ENCODE peak calls at places on chromosome 3, in seven cellular contexts. N, Q, A, I, G, V and U are unnamed samples.

GRCh38 chr3:83890039-83890762 is 1068.6 kb upstream of the CADM2 start:
- DNase-seq in N (no peak), Q (no peak), A (no peak), I (no peak), G (no peak), V (no peak), U (peak; percentile 21)

GRCh38 chr3:185824051-185824466 is 783 bp downstream of the IGF2BP2 start:
- DNase-seq in N (peak; percentile 14), Q (no peak), A (no peak), I (peak; percentile 21), G (peak; percentile 20), V (peak; percentile 40), U (peak; percentile 41)

GRCh38 chr3:192571197-192571791 is 156.0 kb downstream of the FGF12 start:
- DNase-seq in N (peak; percentile 60), Q (peak; percentile 60), A (peak; percentile 34), I (peak; percentile 70), G (no peak), V (no peak), U (peak; percentile 74)

GRCh38 chr3:108006077-108006675 is 84.7 kb downstream of the CD47 start:
- DNase-seq in N (peak; percentile 44), Q (no peak), A (peak; percentile 95), I (peak; percentile 35), G (no peak), V (no peak), U (peak; percentile 86)

GRCh38 chr3:61979645-61980430 is 393.5 kb downstream of the FEZF2 start:
- DNase-seq in N (no peak), Q (no peak), A (no peak), I (no peak), G (no peak), V (no peak), U (no peak)

GRCh38 chr3:189862385-189863023 is 231.3 kb downstream of the TP63 start:
- DNase-seq in N (no peak), Q (no peak), A (peak; percentile 12), I (no peak), G (no peak), V (no peak), U (peak; percentile 95)

GRCh38 chr3:123559040-123559861 is 25.6 kb downstream of the HACD2 start:
- DNase-seq in N (no peak), Q (no peak), A (peak; percentile 62), I (no peak), G (peak; percentile 62), V (no peak), U (peak; percentile 57)

GRCh38 chr3:128845695-128846491 is 33.5 kb upstream of the ACAD9 start:
- DNase-seq in N (peak; percentile 87), Q (peak; percentile 88), A (peak; percentile 74), I (peak; percentile 86), G (peak; percentile 92), V (peak; percentile 62), U (peak; percentile 30)

GRCh38 chr3:71931930-71932329 is 147.0 kb upstream of the PROK2 start:
- DNase-seq in N (no peak), Q (no peak), A (no peak), I (no peak), G (no peak), V (no peak), U (no peak)
- TF ChIP-seq CTCF in N (no peak), Q (no peak), A (no peak), I (no peak), G (no peak), V (no peak), U (no peak)

DNA sequence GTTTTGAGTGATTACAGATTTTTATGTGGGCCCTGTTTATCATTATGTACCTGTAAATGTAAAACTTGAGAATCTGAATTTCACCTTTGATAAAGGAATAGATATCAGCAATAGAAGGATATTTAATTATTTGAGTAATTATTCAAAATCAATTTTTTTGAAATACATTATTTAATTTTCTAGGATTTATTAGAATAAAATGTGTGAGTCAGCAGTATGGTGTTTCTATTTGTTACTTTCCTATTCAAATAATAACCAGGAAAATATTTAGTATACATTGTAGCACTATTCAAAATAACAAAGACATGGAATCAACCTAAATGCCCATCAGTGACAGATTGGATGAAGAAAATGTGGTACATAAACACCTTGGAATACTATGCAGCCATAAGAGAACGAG is 22.1 kb downstream of the CAPN7 start:
- DNase-seq in N (no peak), Q (no peak), A (no peak), I (no peak), G (no peak), V (no peak), U (no peak)
- TF ChIP-seq CTCF in N (no peak), Q (no peak), A (no peak), I (no peak), G (no peak), V (no peak), U (no peak)

GRCh38 chr3:46496745-46497555 is 826 bp upstream of the RTP3 start:
- DNase-seq in N (no peak), Q (no peak), A (no peak), I (no peak), G (peak; percentile 47), V (no peak), U (peak; percentile 43)
- TF ChIP-seq CTCF in N (peak; percentile 23), Q (no peak), A (no peak), I (no peak), G (peak; percentile 68), V (peak; percentile 35), U (no peak)

GRCh38 chr3:69560818-69561217 is 174.9 kb upstream of the FRMD4B start:
- DNase-seq in N (no peak), Q (no peak), A (no peak), I (no peak), G (no peak), V (no peak), U (no peak)
- TF ChIP-seq CTCF in N (no peak), Q (no peak), A (no peak), I (no peak), G (no peak), V (no peak), U (no peak)